ENCODE peak calls at places on chromosome 22, in eight cellular contexts. O is prostate gland, Q is breast epithelium, T is transverse colon, S is H1, V is HCT116, D is suprapubic skin, Y is GM12891. E is an unnamed sample.

GRCh38 chr22:49310354-49310753 is 517.3 kb downstream of the BRD1 start:
- DNase-seq in S (no peak), O (no peak), V (no peak), D (no peak), Y (no peak), Q (no peak), T (no peak), E (no peak)

GRCh38 chr22:39214383-39215069 is 30.3 kb downstream of the PDGFB start:
- DNase-seq in D (peak), Y (no peak), V (peak), Q (no peak), O (peak), T (no peak), S (peak), E (peak)

GRCh38 chr22:23235425-23235824 is 55.1 kb downstream of the BCR start:
- DNase-seq in S (no peak), Y (no peak), V (no peak), T (no peak), O (no peak), D (no peak), Q (no peak), E (no peak)

GRCh38 chr22:22810018-22810427 is 77.6 kb upstream of the IGLL5 start:
- DNase-seq in Y (no peak), Q (no peak), T (peak), S (no peak), D (no peak), V (peak), O (no peak), E (peak)

GRCh38 chr22:48900626-48901025 is 927.0 kb downstream of the BRD1 start:
- DNase-seq in O (no peak), Y (no peak), D (no peak), T (no peak), S (no peak), V (no peak), Q (no peak), E (no peak)

GRCh38 chr22:30312053-30312452 is 14.7 kb downstream of the TBC1D10A start:
- DNase-seq in O (no peak), V (peak), Q (no peak), D (no peak), T (no peak), Y (no peak), S (no peak), E (no peak)

GRCh38 chr22:27513021-27513420 is 288.5 kb downstream of the MN1 start:
- DNase-seq in D (no peak), T (no peak), O (no peak), Y (no peak), Q (no peak), V (no peak), S (no peak), E (no peak)

GRCh38 chr22:35742342-35743100 is 24.8 kb downstream of the APOL5 start:
- DNase-seq in S (no peak), T (no peak), O (no peak), D (no peak), Q (no peak), V (peak), Y (no peak), E (no peak)

GRCh38 chr22:50613291-50613981 is 12.8 kb downstream of the MAPK8IP2 start:
- DNase-seq in T (peak), D (no peak), Y (no peak), Q (peak), S (no peak), O (peak), V (peak), E (peak)

GRCh38 chr22:30079952-30080533 is at the start of gene HORMAD2:
- DNase-seq in D (no peak), T (peak), V (no peak), S (peak), Y (no peak), O (no peak), Q (no peak), E (peak)

GRCh38 chr22:41523464-41524221 is 20.6 kb downstream of the POLR3H start:
- DNase-seq in O (no peak), T (no peak), Y (no peak), D (peak), S (no peak), Q (no peak), V (no peak), E (no peak)

GRCh38 chr22:50488886-50489285 is 2.2 kb downstream of the MIOX start:
- DNase-seq in O (no peak), Q (no peak), T (no peak), D (no peak), S (no peak), V (no peak), Y (no peak), E (no peak)

GRCh38 chr22:29096736-29097669 is 24.2 kb downstream of the KREMEN1 start:
- DNase-seq in O (peak), Y (no peak), V (no peak), Q (no peak), S (no peak), T (no peak), D (no peak), E (no peak)

GRCh38 chr22:38549106-38549884 is 20.7 kb downstream of the DMC1 start:
- DNase-seq in O (peak), T (no peak), D (no peak), S (no peak), Q (no peak), Y (no peak), V (no peak), E (no peak)

GRCh38 chr22:44972363-44973083 is 37.3 kb downstream of the PHF21B start:
- DNase-seq in D (no peak), S (no peak), Y (no peak), O (peak), V (no peak), T (peak), Q (no peak), E (no peak)

GRCh38 chr22:37379085-37379484 is 48.2 kb downstream of the ELFN2 start:
- DNase-seq in Q (no peak), S (no peak), Y (no peak), V (no peak), T (no peak), O (no peak), D (no peak), E (no peak)

GRCh38 chr22:39871008-39871798 is 22.4 kb downstream of the ENTHD1 start:
- DNase-seq in Q (no peak), S (no peak), V (no peak), O (no peak), Y (no peak), T (no peak), D (no peak), E (no peak)

GRCh38 chr22:49825944-49826602 is 1.6 kb downstream of the BRD1 start:
- DNase-seq in V (no peak), T (peak), Q (no peak), Y (no peak), D (no peak), O (no peak), S (no peak), E (peak)

GRCh38 chr22:29031236-29031982 is 30.2 kb downstream of the C22orf31 start:
- DNase-seq in T (peak), S (peak), D (no peak), Y (no peak), V (peak), O (peak), Q (no peak), E (peak)

GRCh38 chr22:25567305-25567704 is 2.8 kb downstream of the GRK3 start:
- DNase-seq in D (no peak), Q (no peak), Y (no peak), O (no peak), V (no peak), T (no peak), S (no peak), E (no peak)

GRCh38 chr22:25346859-25347751 is 127.7 kb downstream of the CRYBB2 start:
- DNase-seq in Y (no peak), T (no peak), Q (no peak), S (no peak), O (no peak), D (peak), V (no peak), E (no peak)

GRCh38 chr22:41951898-41952474 is at the start of gene SMIM45:
- DNase-seq in O (no peak), Q (no peak), D (no peak), V (no peak), S (no peak), T (no peak), Y (no peak), E (peak)

GRCh38 chr22:29138556-29138955 is 65.7 kb downstream of the KREMEN1 start:
- DNase-seq in T (no peak), S (no peak), Y (no peak), D (peak), V (no peak), O (no peak), Q (no peak), E (no peak)

GRCh38 chr22:30408388-30409101 is 11.7 kb downstream of the SEC14L2 start:
- DNase-seq in D (no peak), T (no peak), Y (no peak), Q (no peak), O (no peak), V (no peak), S (no peak), E (no peak)

GRCh38 chr22:38452373-38453064 is 2.5 kb downstream of the KCNJ4 start:
- DNase-seq in D (no peak), Q (no peak), T (no peak), S (no peak), Y (no peak), V (no peak), O (no peak), E (no peak)

GRCh38 chr22:39514373-39514973 is 5.9 kb upstream of the ATF4 start:
- DNase-seq in Q (no peak), Y (no peak), D (peak), S (no peak), V (no peak), O (no peak), T (peak), E (no peak)

GRCh38 chr22:31211862-31212730 is at the start of gene LIMK2:
- DNase-seq in D (peak), V (peak), Q (peak), S (peak), Y (peak), O (peak), T (peak), E (peak)

GRCh38 chr22:30328466-30329049 is 1.8 kb upstream of the TBC1D10A start:
- DNase-seq in O (no peak), V (no peak), D (no peak), S (no peak), Y (no peak), T (no peak), Q (no peak), E (no peak)

GRCh38 chr22:43860126-43860525 is 2.2 kb downstream of the SULT4A1 start:
- DNase-seq in O (no peak), S (no peak), Q (peak), T (no peak), V (no peak), Y (no peak), D (no peak), E (no peak)
- TF ChIP-seq POLR2AphosphoS5 in O (no peak), S (no peak), Q (no peak), T (no peak), V (no peak), Y (no peak), D (no peak), E (no peak)

DNA sequence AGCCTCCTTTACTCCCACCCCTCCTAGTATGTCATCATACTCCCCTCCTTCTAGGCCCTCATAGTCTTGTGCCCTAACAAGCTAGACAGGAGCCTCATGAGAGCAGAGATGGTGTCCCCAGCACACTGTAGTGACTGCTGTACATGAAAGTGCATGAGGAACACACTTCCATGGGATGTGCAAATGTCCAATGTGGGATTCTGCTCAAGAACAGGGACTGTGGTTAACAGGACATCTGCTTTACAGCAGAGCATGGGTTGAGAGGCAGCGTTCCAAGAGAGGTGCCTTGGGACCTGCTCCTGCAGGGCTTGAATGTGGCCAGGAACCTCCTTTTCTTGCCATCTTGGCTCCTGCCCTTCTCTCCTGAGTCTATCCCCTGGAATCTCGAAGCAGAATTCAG is 45.3 kb downstream of the HIRA start:
- DNase-seq in T (no peak), V (no peak), O (no peak), Q (no peak), Y (no peak), S (no peak), D (no peak), E (no peak)
- TF ChIP-seq POLR2A in T (no peak), V (no peak), O (no peak), Q (no peak), Y (no peak), S (no peak), D (no peak), E (no peak)

GRCh38 chr22:46060292-46061123 is 83.5 kb upstream of the WNT7B start:
- DNase-seq in Y (no peak), O (no peak), T (no peak), V (no peak), D (no peak), S (no peak), Q (peak), E (no peak)

GRCh38 chr22:46057206-46057605 is 80.2 kb upstream of the WNT7B start:
- DNase-seq in O (no peak), Y (no peak), S (no peak), T (peak), V (no peak), D (peak), Q (peak), E (no peak)

GRCh38 chr22:46061124-46061410 is 84.1 kb upstream of the WNT7B start:
- DNase-seq in S (no peak), D (peak), Q (no peak), O (no peak), Y (no peak), V (no peak), T (peak), E (peak)

GRCh38 chr22:46057762-46058420 is 80.9 kb upstream of the WNT7B start:
- DNase-seq in T (peak), V (no peak), S (no peak), Q (peak), Y (peak), O (peak), D (peak), E (peak)

DNA sequence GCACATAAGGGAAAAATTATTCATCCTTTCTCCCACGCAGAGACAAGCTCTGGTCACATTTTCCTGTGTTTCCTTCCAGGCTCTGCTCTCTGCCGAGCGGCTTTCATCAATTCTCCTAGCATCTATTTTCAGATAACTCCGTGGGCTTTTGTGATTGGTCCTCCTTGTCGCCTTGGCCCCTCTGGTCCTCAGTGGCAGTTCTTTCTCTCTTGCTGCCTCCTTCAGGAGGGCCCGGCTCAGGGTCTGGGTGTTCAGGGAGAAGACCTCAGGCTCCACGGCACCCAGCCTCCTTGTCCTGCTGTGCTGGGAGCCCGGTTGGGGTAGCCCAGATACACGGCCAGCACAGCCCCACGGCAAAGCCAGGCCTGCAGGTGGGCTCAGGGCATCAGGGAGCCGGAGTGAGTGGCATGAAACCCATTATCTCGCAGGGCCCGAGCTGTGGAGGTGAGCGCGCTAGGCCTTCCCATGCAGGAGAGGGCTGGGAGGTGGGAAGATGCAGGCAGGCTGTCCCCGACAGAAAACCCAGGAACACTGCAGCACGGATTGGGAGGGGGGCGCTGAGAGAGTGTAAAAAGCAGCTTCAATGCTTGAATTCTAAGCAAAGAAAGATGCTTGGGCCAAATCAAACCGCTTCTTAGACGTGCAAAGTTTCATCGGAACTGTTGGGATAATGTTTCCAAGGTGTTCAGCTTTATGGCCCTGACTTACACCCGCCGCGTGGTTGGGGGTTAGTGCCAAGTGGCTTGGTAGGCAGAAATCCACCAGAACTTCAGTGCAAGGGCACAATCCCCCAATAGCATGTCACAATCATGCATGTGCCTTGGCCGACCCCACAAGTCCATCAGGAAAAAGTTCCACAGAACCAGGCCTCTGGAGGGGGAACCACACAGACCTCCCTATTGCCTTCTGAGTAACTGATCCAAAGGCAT is 81.9 kb upstream of the WNT7B start:
- DNase-seq in Q (peak), Y (no peak), O (no peak), T (peak), V (no peak), D (peak), S (no peak), E (no peak)
- TF ChIP-seq POLR2AphosphoS5 in Q (no peak), Y (no peak), O (no peak), T (no peak), V (no peak), D (no peak), S (no peak), E (no peak)

GRCh38 chr22:17264321-17265052 is 45.3 kb upstream of the ADA2 start:
- DNase-seq in Y (no peak), T (no peak), V (no peak), Q (no peak), D (no peak), S (no peak), O (no peak), E (peak)
- TF ChIP-seq POLR2A in Y (no peak), T (no peak), V (no peak), Q (no peak), D (no peak), S (no peak), O (no peak), E (no peak)

E was measured in upper lobe of left lung.